ENCODE peak calls at places on chromosomes 2 and 18, in four cellular contexts. T, C, F and J are unnamed samples.

GRCh38 chr18:31954349-31954748 is 11.4 kb upstream of the TRAPPC8 start:
- DNase-seq in T (no peak), C (peak; percentile 19), F (peak; percentile 82), J (peak; percentile 47)

GRCh38 chr2:163878718-163879117 is 142.9 kb upstream of the FIGN start:
- DNase-seq in T (no peak), C (peak; percentile 39), F (peak; percentile 45), J (peak; percentile 28)

GRCh38 chr2:239694487-239694886 is 293.7 kb upstream of the HDAC4 start:
- DNase-seq in T (no peak), C (no peak), F (no peak), J (no peak)

GRCh38 chr2:8572712-8573233 is 109.1 kb upstream of the ID2 start:
- DNase-seq in T (no peak), C (no peak), F (no peak), J (no peak)

GRCh38 chr2:133434962-133435668 is 133.1 kb downstream of the NCKAP5 start:
- DNase-seq in T (no peak), C (no peak), F (no peak), J (peak; percentile 62)

GRCh38 chr2:201656102-201656501 is 12.8 kb upstream of the TMEM237 start:
- DNase-seq in T (no peak), C (no peak), F (no peak), J (no peak)

GRCh38 chr18:35711227-35711626 is 129.7 kb downstream of the GALNT1 start:
- DNase-seq in T (no peak), C (no peak), F (no peak), J (no peak)

GRCh38 chr18:49778826-49779465 is 34.4 kb downstream of the ACAA2 start:
- DNase-seq in T (no peak), C (no peak), F (peak; percentile 34), J (no peak)